ENCODE peak calls at places on chromosomes 2 and 18, in five cellular contexts. T, Q, N, P and U are unnamed samples. For H3K4me1, the result is how much of the 10 kb centered on the place peaks cover.

GRCh38 chr2:199329466-199329865 is 128.3 kb downstream of the SATB2 start:
- DNase-seq in T (no peak), N (no peak), Q (no peak), P (no peak), U (no peak)

GRCh38 chr18:73733806-73734314 is 413.8 kb downstream of the FBXO15 start:
- DNase-seq in Q (no peak), N (no peak), P (no peak), T (no peak), U (no peak)

GRCh38 chr2:120439637-120440384 is 93.9 kb downstream of the INHBB start:
- DNase-seq in P (no peak), T (no peak), Q (peak), N (no peak), U (no peak)

GRCh38 chr2:80971-81736 is 34.8 kb upstream of the FAM110C start:
- DNase-seq in P (no peak), Q (no peak), T (no peak), N (no peak), U (no peak)

GRCh38 chr2:26245810-26246209 is 1.1 kb downstream of the HADHB start:
- DNase-seq in N (no peak), Q (peak), P (no peak), T (no peak), U (peak)

GRCh38 chr18:49241852-49242251 is 218.6 kb downstream of the DYM start:
- DNase-seq in Q (no peak), N (no peak), P (no peak), T (no peak), U (no peak)

GRCh38 chr18:5998907-5999306 is 103.6 kb upstream of the TMEM200C start:
- DNase-seq in Q (no peak), N (no peak), P (no peak), T (no peak), U (no peak)

GRCh38 chr2:85243101-85244072 is 84.4 kb downstream of the TGOLN2 start:
- DNase-seq in N (no peak), Q (peak), P (peak), T (peak), U (peak)

GRCh38 chr2:115294999-115295398 is 852.6 kb downstream of the DPP10 start:
- DNase-seq in N (no peak), T (no peak), P (no peak), Q (no peak), U (no peak)

GRCh38 chr2:69054431-69054830 is 41.5 kb downstream of the ANTXR1 start:
- DNase-seq in N (no peak), T (no peak), P (no peak), Q (no peak), U (no peak)

DNA sequence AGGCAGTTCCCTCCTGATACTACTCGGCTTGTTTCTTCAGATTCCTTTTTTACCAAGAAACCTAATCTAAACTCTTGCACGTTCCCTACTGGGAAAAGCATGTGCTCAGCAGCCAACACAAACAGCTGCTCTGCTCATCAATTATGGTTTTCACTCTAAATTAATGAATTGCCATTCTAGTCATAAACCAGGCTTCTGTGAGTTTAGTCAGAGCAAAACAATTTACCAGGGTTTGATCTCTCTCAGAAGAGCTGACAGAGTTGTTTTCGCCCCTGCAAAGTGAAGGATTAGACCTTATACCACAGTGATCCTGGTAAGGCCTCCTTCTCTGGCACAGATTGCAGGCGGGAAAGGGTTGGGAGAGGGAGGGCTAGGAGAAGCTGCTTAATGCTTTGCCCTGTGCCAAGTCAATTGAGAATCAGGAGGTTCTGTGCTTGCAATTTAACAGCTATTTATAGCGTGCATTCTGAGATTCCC is 57.2 kb downstream of the REEP1 start:
- DNase-seq in T (no peak), N (no peak), P (no peak), Q (no peak), U (no peak)
- H3K4me1 ChIP-seq in T (half or more), N (under half), P (under half), Q (under half), U (under half)

DNA sequence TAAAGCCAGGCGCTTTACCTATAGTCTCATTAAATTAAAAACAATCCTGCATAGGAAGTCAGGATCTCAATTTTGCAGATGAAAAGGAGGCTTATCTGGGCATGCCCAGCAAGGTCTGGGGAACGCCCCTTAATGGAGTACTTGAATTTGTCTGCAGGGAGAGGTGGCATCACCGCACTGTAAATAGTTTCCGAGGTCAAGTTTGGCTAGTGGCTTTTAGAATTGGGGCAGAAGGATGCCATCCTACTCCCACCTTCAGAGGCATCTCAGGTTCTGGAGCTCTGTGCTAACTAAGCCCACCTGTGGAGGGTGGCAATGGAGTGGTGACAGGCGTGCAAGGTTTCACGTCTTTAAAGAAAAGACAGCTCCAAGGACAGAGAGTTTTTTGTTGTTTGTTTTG is 149.3 kb downstream of the TGIF1 start:
- DNase-seq in Q (no peak), T (no peak), P (no peak), N (no peak), U (no peak)
- H3K4me1 ChIP-seq in Q (half or more), T (under half), P (under half), N (under half), U (under half)

GRCh38 chr2:43415582-43415981 is 180.3 kb downstream of the THADA start:
- DNase-seq in N (no peak), T (no peak), P (no peak), Q (no peak), U (no peak)

GRCh38 chr2:43414586-43415125 is 181.2 kb downstream of the THADA start:
- DNase-seq in P (no peak), N (no peak), T (no peak), Q (no peak), U (no peak)

GRCh38 chr2:43417296-43417695 is 178.5 kb downstream of the THADA start:
- DNase-seq in N (no peak), T (no peak), P (no peak), Q (no peak), U (no peak)

GRCh38 chr2:43412121-43412753 is 183.6 kb downstream of the THADA start:
- DNase-seq in N (no peak), Q (no peak), T (no peak), P (no peak), U (no peak)

DNA sequence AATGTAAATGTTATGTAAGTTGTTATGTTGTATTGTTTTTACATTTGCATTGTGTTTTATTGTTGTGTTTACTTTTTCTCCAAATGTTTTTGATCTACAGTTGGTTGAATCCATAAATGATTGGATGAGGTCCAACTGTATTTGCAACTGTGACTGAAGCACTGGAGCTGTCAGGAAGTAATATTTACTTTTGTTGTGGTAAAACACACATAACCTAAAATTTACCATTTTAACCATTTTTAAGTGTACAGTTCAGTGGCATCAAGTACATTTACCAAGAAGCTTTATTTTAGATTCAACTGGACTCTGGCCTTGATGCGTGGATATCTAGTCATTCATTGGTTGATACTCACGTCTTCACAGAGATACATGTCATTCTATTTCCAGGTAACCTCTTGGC is 181.8 kb downstream of the THADA start:
- DNase-seq in N (no peak), P (no peak), Q (no peak), T (no peak), U (no peak)
- H3K4me1 ChIP-seq in N (under half), P (half or more), Q (under half), T (under half), U (under half)

DNA sequence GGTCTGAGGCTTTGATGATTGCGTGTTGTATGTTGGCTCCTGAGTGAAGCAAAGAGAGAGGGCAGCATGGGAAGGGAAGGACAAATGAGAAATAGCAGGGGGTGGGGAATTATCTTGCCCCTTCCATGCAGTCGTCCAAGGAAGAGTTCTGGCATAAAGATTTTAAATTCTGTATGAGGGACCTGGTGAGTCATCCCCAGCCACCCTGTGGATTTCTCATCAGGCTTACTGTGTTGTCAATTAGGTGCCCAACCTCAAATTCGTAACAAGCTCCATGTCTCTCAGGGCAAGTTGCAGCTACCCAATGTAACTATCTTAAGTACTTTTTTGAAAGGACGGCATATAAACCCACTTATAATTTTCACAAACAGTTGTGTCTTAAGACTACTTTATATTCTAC is 72.0 kb upstream of the NOSTRIN start:
- DNase-seq in Q (no peak), T (no peak), P (no peak), N (no peak), U (no peak)
- H3K4me1 ChIP-seq in Q (under half), T (under half), P (under half), N (under half), U (under half)

DNA sequence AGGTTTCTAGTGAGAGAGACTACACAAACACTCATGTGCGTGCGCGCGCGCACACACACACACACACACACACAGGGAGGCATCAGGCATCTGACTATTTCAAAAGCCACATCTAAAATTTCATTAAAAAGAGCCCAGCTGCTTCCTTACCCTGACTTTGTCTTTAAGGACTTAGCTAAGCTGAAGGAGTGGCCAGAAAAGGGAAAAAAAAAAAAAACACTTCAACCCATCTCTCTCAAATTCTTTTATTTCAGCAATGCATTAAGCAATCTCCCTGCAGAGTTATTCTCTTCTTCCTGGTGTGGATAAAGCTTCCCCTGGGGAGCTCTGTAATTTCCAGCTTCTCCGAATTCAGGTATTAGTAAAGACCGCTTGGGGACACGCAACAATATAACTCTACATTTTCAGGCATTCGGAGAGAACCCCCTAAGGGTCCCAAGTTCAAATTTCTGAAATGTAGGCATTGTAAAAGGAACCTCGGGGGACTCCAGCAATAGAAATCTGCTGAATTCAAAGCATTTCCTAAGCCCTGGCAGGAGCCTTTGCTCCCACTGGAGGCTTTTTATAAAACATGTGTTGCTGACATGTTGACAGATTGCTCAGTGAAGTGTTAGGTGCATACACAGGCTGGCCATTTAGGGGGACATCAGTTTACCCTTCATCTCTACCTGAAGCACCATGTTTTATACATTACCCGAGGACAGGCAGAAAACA is 66.9 kb downstream of the ZNF521 start:
- DNase-seq in Q (no peak), N (no peak), P (no peak), T (peak), U (no peak)
- H3K4me1 ChIP-seq in Q (under half), N (under half), P (under half), T (under half), U (under half)

GRCh38 chr2:11748018-11748860 is 1.8 kb downstream of the LPIN1 start:
- DNase-seq in Q (no peak), P (no peak), N (no peak), T (no peak), U (no peak)
- H3K4me1 ChIP-seq in Q (half or more), P (half or more), N (half or more), T (half or more), U (under half)

GRCh38 chr2:20600756-20601325 is 50.1 kb downstream of the HS1BP3 start:
- DNase-seq in T (no peak), P (no peak), N (no peak), Q (no peak), U (no peak)
- H3K4me1 ChIP-seq in T (under half), P (half or more), N (under half), Q (half or more), U (under half)